ENCODE peak calls at places on chromosomes 2 and 18, in nine cellular contexts. N is fibroblast of lung, J is OCI-LY7, W is dorsolateral prefrontal cortex, I is fibroblast of pulmonary artery, K is upper lobe of left lung, Z is adrenal gland, V is cardiac fibroblast, U is tibial artery. G is an unnamed sample.

GRCh38 chr2:2253139-2254016 is 77.7 kb downstream of the MYT1L start:
- DNase-seq in N (no peak), J (no peak), W (no peak), I (no peak), K (no peak), Z (no peak), V (no peak), U (no peak), G (no peak)

GRCh38 chr18:25921677-25922421 is 168.6 kb downstream of the SS18 start:
- DNase-seq in N (peak; percentile 0), J (peak; percentile 73), W (no peak), I (peak; percentile 36), K (no peak), Z (peak; percentile 63), V (peak; percentile 42), U (no peak), G (peak; percentile 6)

GRCh38 chr2:202769201-202769600 is 102.4 kb downstream of the ICA1L start:
- DNase-seq in N (no peak), J (no peak), W (no peak), I (no peak), K (no peak), Z (no peak), V (no peak), U (no peak), G (no peak)

GRCh38 chr2:239603411-239604356 is 202.9 kb upstream of the HDAC4 start:
- DNase-seq in N (no peak), J (no peak), W (no peak), I (no peak), K (peak; percentile 33), Z (no peak), V (no peak), U (no peak), G (no peak)

GRCh38 chr18:79789091-79789891 is 8.4 kb upstream of the KCNG2 start:
- DNase-seq in N (no peak), J (no peak), W (no peak), I (no peak), K (peak; percentile 77), Z (no peak), V (no peak), U (peak; percentile 60), G (no peak)

GRCh38 chr2:49129034-49129433 is 25.3 kb downstream of the FSHR start:
- DNase-seq in N (no peak), J (no peak), W (no peak), I (no peak), K (no peak), Z (no peak), V (no peak), U (no peak), G (no peak)

GRCh38 chr2:129880309-129880708 is 99.2 kb upstream of the RAB6C start:
- DNase-seq in N (no peak), J (no peak), W (no peak), I (no peak), K (no peak), Z (no peak), V (no peak), U (no peak), G (no peak)

GRCh38 chr2:218230882-218231281 is 13.9 kb downstream of the ARPC2 start:
- DNase-seq in N (peak; percentile 74), J (no peak), W (no peak), I (peak; percentile 43), K (no peak), Z (no peak), V (peak; percentile 65), U (no peak), G (peak; percentile 37)

GRCh38 chr18:35030234-35030989 is 10.8 kb upstream of the MAPRE2 start:
- DNase-seq in N (no peak), J (peak; percentile 28), W (no peak), I (no peak), K (no peak), Z (no peak), V (no peak), U (no peak), G (no peak)

GRCh38 chr18:65725421-65726050 is 25.3 kb upstream of the CDH7 start:
- DNase-seq in N (no peak), J (no peak), W (no peak), I (no peak), K (no peak), Z (peak; percentile 42), V (no peak), U (no peak), G (no peak)

GRCh38 chr2:228318218-228318617 is 136.7 kb upstream of the SPHKAP start:
- DNase-seq in N (no peak), J (no peak), W (no peak), I (peak; percentile 3), K (no peak), Z (peak; percentile 70), V (peak; percentile 55), U (no peak), G (peak; percentile 10)

GRCh38 chr18:59814872-59815271 is 84.9 kb upstream of the PMAIP1 start:
- DNase-seq in N (peak; percentile 90), J (no peak), W (no peak), I (peak; percentile 88), K (no peak), Z (no peak), V (peak; percentile 86), U (no peak), G (peak; percentile 93)

GRCh38 chr2:170336916-170337315 is 159.0 kb downstream of the MYO3B start:
- DNase-seq in N (no peak), J (no peak), W (no peak), I (no peak), K (no peak), Z (no peak), V (no peak), U (no peak), G (no peak)

GRCh38 chr18:69686861-69687260 is 260.8 kb downstream of the CD226 start:
- DNase-seq in N (no peak), J (no peak), W (no peak), I (peak; percentile 53), K (no peak), Z (no peak), V (peak; percentile 48), U (no peak), G (peak; percentile 44)

GRCh38 chr2:33297748-33298035 is 178.8 kb upstream of the RASGRP3 start:
- DNase-seq in N (no peak), J (no peak), W (no peak), I (no peak), K (no peak), Z (no peak), V (no peak), U (no peak), G (no peak)

GRCh38 chr2:108128226-108128786 is 111.5 kb upstream of the SULT1C3 start:
- DNase-seq in N (no peak), J (no peak), W (no peak), I (no peak), K (no peak), Z (no peak), V (no peak), U (no peak), G (no peak)

GRCh38 chr2:567865-568638 is 109.2 kb downstream of the TMEM18 start:
- DNase-seq in N (no peak), J (no peak), W (no peak), I (peak; percentile 31), K (no peak), Z (no peak), V (peak; percentile 34), U (peak; percentile 80), G (peak; percentile 68)

GRCh38 chr2:189624648-189625355 is 36.5 kb upstream of the ASNSD1 start:
- DNase-seq in N (no peak), J (no peak), W (no peak), I (no peak), K (no peak), Z (no peak), V (no peak), U (no peak), G (no peak)

GRCh38 chr2:168773719-168774521 is 28.5 kb upstream of the NOSTRIN start:
- DNase-seq in N (peak; percentile 36), J (peak; percentile 49), W (peak; percentile 29), I (peak; percentile 82), K (no peak), Z (peak; percentile 84), V (peak; percentile 81), U (no peak), G (peak; percentile 81)

GRCh38 chr2:95051636-95052035 is 26.1 kb downstream of the MAL start:
- DNase-seq in N (no peak), J (no peak), W (no peak), I (no peak), K (no peak), Z (no peak), V (no peak), U (no peak), G (no peak)

DNA sequence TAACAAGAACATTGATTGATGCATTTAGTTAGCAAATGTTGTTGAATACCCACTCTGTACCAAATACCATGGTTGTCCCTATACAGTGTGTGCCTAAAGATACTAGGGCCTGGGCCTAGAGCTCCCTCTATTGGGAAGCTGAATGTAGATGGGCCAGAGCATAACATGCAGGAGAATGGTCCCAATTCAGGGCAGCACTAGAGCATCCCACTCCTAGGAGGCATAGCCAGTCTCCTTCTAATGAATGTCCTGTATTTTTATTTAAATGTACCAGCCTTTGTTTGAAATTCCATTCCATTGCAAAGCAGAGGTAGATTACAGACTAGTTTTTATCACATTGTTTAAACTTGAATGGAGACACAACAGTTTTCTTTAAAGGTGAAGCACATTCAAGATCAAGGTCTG is 90.6 kb downstream of the FEZ2 start:
- DNase-seq in N (peak; percentile 57), J (peak; percentile 64), W (peak; percentile 55), I (peak; percentile 80), K (no peak), Z (peak; percentile 61), V (peak; percentile 79), U (no peak), G (peak; percentile 78)
- TF ChIP-seq CTCF in N (peak; percentile 97), J (peak; percentile 95), W (peak; percentile 73), I (peak; percentile 99), K (peak; percentile 24), Z (peak; percentile 63), V (peak; percentile 96), U (peak; percentile 48), G (peak; percentile 97)

DNA sequence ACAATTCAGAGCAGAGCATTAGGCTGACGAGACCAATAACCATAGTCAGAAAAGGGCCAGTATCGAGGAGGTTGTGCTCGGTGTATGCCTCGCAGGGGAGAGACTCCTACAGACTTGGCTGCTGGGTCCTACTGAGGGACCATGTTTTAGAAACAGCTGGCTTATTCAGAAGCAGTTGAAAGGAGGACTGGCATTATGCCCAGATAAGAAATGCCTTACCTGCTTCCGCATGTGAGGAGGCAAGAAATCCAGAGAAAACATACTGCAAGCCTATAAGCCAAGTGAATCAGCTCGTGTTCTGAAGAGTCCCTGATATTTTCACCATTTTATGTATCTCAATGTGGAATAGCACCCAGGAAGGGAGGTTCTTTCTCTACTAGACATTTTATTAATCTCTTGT is 434.7 kb downstream of the GRB14 start:
- DNase-seq in N (peak; percentile 6), J (no peak), W (no peak), I (no peak), K (no peak), Z (no peak), V (no peak), U (no peak), G (no peak)
- H3K4me3 ChIP-seq in N (no peak overlapping the region), J (no peak overlapping the region), W (no peak overlapping the region), I (no peak overlapping the region), K (no peak overlapping the region), Z (no peak overlapping the region), V (no peak overlapping the region), U (no peak overlapping the region), G (no peak overlapping the region)

GRCh38 chr2:52821631-52822030 is 946.0 kb upstream of the CHAC2 start:
- DNase-seq in N (peak; percentile 7), J (no peak), W (no peak), I (no peak), K (no peak), Z (no peak), V (no peak), U (no peak), G (peak; percentile 8)
- TF ChIP-seq CTCF in N (no peak), J (peak; percentile 42), W (no peak), I (peak; percentile 22), K (no peak), Z (no peak), V (no peak), U (no peak), G (peak; percentile 31)

GRCh38 chr2:219309278-219309677 is at the start of gene PTPRN:
- DNase-seq in N (peak; percentile 83), J (no peak), W (peak; percentile 41), I (peak; percentile 53), K (peak; percentile 76), Z (no peak), V (no peak), U (no peak), G (peak; percentile 38)
- H3K4me3 ChIP-seq in N (no peak within 1 kb of the TSS), J (no peak within 1 kb of the TSS), W (peak within 1 kb of the TSS; percentile 61), I (peak within 1 kb of the TSS; percentile 29), K (no peak within 1 kb of the TSS), Z (peak within 1 kb of the TSS; percentile 36), V (no peak within 1 kb of the TSS), U (no peak within 1 kb of the TSS), G (peak within 1 kb of the TSS; percentile 38)

G was measured in fibroblast of the aortic adventitia.